ENCODE peak calls at places on chromosomes 2 and 18, in eight cellular contexts. S, I, A, D, Z, U, C and N are unnamed samples.

GRCh38 chr2:63047193-63047533 is 3.5 kb upstream of the OTX1 start:
- DNase-seq in S (no peak), I (no peak), A (no peak), D (no peak), Z (no peak), U (no peak), C (no peak), N (no peak)

GRCh38 chr2:231010201-231010730 is 14.3 kb downstream of the SPATA3 start:
- DNase-seq in S (no peak), I (no peak), A (no peak), D (no peak), Z (no peak), U (no peak), C (no peak), N (no peak)

GRCh38 chr2:240338274-240338673 is 97.2 kb upstream of the GPC1 start:
- DNase-seq in S (no peak), I (no peak), A (no peak), D (no peak), Z (no peak), U (no peak), C (no peak), N (no peak)

GRCh38 chr2:8653485-8653884 is 28.4 kb upstream of the ID2 start:
- DNase-seq in S (no peak), I (no peak), A (no peak), D (no peak), Z (no peak), U (no peak), C (no peak), N (no peak)

GRCh38 chr2:87403893-87404175 is 344.1 kb upstream of the PLGLB2 start:
- DNase-seq in S (no peak), I (no peak), A (no peak), D (no peak), Z (no peak), U (no peak), C (no peak), N (no peak)

GRCh38 chr2:24613154-24613814 is 122.2 kb downstream of the NCOA1 start:
- DNase-seq in S (peak), I (no peak), A (peak), D (no peak), Z (no peak), U (no peak), C (peak), N (peak)

GRCh38 chr2:62227386-62228075 is 31.6 kb downstream of the B3GNT2 start:
- DNase-seq in S (no peak), I (no peak), A (no peak), D (no peak), Z (no peak), U (no peak), C (no peak), N (no peak)

GRCh38 chr2:74617123-74617522 is 31.0 kb downstream of the M1AP start:
- DNase-seq in S (no peak), I (no peak), A (no peak), D (no peak), Z (no peak), U (no peak), C (no peak), N (no peak)

GRCh38 chr2:223054193-223054781 is 2.3 kb downstream of the KCNE4 start:
- DNase-seq in S (no peak), I (peak), A (no peak), D (no peak), Z (no peak), U (peak), C (peak), N (peak)

GRCh38 chr18:75344615-75345014 is 82.9 kb downstream of the SMIM21 start:
- DNase-seq in S (no peak), I (no peak), A (no peak), D (no peak), Z (no peak), U (no peak), C (no peak), N (no peak)

GRCh38 chr2:215680605-215681598 is 245.0 kb upstream of the FN1 start:
- DNase-seq in S (no peak), I (no peak), A (no peak), D (no peak), Z (peak), U (no peak), C (peak), N (peak)

GRCh38 chr2:197777823-197778407 is 7.2 kb downstream of the BOLL start:
- DNase-seq in S (no peak), I (no peak), A (peak), D (no peak), Z (no peak), U (no peak), C (no peak), N (peak)

GRCh38 chr2:157076526-157077161 is 180.9 kb upstream of the GALNT5 start:
- DNase-seq in S (no peak), I (no peak), A (no peak), D (no peak), Z (no peak), U (no peak), C (no peak), N (no peak)

GRCh38 chr2:240595381-240596079 is 9.0 kb downstream of the CAPN10 start:
- DNase-seq in S (peak), I (peak), A (no peak), D (no peak), Z (no peak), U (peak), C (no peak), N (no peak)

GRCh38 chr2:173568054-173568453 is 213.4 kb downstream of the CDCA7 start:
- DNase-seq in S (peak), I (no peak), A (peak), D (no peak), Z (no peak), U (peak), C (no peak), N (peak)